ENCODE peak calls at places on chromosome 19, in five cellular contexts. One of them, this sample, is unnamed.

GRCh38 chr19:294819-295686 is 3.9 kb upstream of the PLPP2 start:
- DNase-seq in fibroblast of pulmonary artery: peak
- DNase-seq in PC-3: no peak
- DNase-seq in EH: peak
- DNase-seq in LHCN-M2: no peak
- DNase-seq in this sample: peak

GRCh38 chr19:45218887-45219780 is 26.1 kb downstream of the EXOC3L2 start:
- DNase-seq in fibroblast of pulmonary artery: no peak
- DNase-seq in PC-3: no peak
- DNase-seq in EH: peak
- DNase-seq in LHCN-M2: no peak
- DNase-seq in this sample: no peak

GRCh38 chr19:19140476-19140875 is 2.2 kb upstream of the TMEM161A start:
- DNase-seq in fibroblast of pulmonary artery: no peak
- DNase-seq in PC-3: no peak
- DNase-seq in EH: peak
- DNase-seq in LHCN-M2: no peak
- DNase-seq in this sample: no peak

GRCh38 chr19:51361228-51361627 is 5.0 kb downstream of the ETFB start:
- DNase-seq in fibroblast of pulmonary artery: no peak
- DNase-seq in PC-3: no peak
- DNase-seq in EH: no peak
- DNase-seq in LHCN-M2: no peak
- DNase-seq in this sample: no peak

GRCh38 chr19:13723206-13723605 is 41.1 kb upstream of the MRI1 start:
- DNase-seq in fibroblast of pulmonary artery: peak
- DNase-seq in PC-3: peak
- DNase-seq in EH: no peak
- DNase-seq in LHCN-M2: no peak
- DNase-seq in this sample: no peak

GRCh38 chr19:22600690-22601648 is 33.2 kb upstream of the ZNF492 start:
- DNase-seq in fibroblast of pulmonary artery: no peak
- DNase-seq in PC-3: no peak
- DNase-seq in EH: no peak
- DNase-seq in LHCN-M2: no peak
- DNase-seq in this sample: no peak

GRCh38 chr19:49355890-49356289 is 6.3 kb downstream of the TEAD2 start:
- DNase-seq in fibroblast of pulmonary artery: peak
- DNase-seq in PC-3: no peak
- DNase-seq in EH: peak
- DNase-seq in LHCN-M2: no peak
- DNase-seq in this sample: no peak

GRCh38 chr19:40280608-40281221 is 4.4 kb downstream of the AKT2 start:
- DNase-seq in fibroblast of pulmonary artery: no peak
- DNase-seq in PC-3: no peak
- DNase-seq in EH: no peak
- DNase-seq in LHCN-M2: no peak
- DNase-seq in this sample: no peak

GRCh38 chr19:10403137-10404021 is at the start of gene CDC37:
- DNase-seq in fibroblast of pulmonary artery: peak
- DNase-seq in PC-3: peak
- DNase-seq in EH: peak
- DNase-seq in LHCN-M2: peak
- DNase-seq in this sample: peak

GRCh38 chr19:8209111-8209964 is at the start of gene CERS4:
- DNase-seq in fibroblast of pulmonary artery: peak
- DNase-seq in PC-3: peak
- DNase-seq in EH: peak
- DNase-seq in LHCN-M2: no peak
- DNase-seq in this sample: peak

GRCh38 chr19:11355160-11356073 is at the start of gene PLPPR2:
- DNase-seq in fibroblast of pulmonary artery: peak
- DNase-seq in PC-3: peak
- DNase-seq in EH: peak
- DNase-seq in LHCN-M2: peak
- DNase-seq in this sample: peak

GRCh38 chr19:55649579-55650557 is 1.9 kb downstream of the CCDC106 start:
- DNase-seq in fibroblast of pulmonary artery: no peak
- DNase-seq in PC-3: no peak
- DNase-seq in EH: no peak
- DNase-seq in LHCN-M2: no peak
- DNase-seq in this sample: no peak

GRCh38 chr19:1833540-1833939 is 14.7 kb downstream of the REXO1 start:
- DNase-seq in fibroblast of pulmonary artery: no peak
- DNase-seq in PC-3: no peak
- DNase-seq in EH: no peak
- DNase-seq in LHCN-M2: no peak
- DNase-seq in this sample: no peak

GRCh38 chr19:23255700-23256099 is 5.5 kb upstream of the ZNF724 start:
- DNase-seq in fibroblast of pulmonary artery: no peak
- DNase-seq in PC-3: no peak
- DNase-seq in EH: no peak
- DNase-seq in LHCN-M2: no peak
- DNase-seq in this sample: no peak

This sample was measured in SJCRH30.